ENCODE peak calls at places on chromosomes 13 and 19, in seven cellular contexts. M is HCT116; D is hypothalamus; K is left cardiac atrium; C is GM13976; P is head of caudate nucleus; S is stimulated activated CD8-positive, alpha-beta memory T cell treated with anti-CD3 and anti-CD28 coated beads, Interleukin-15, amount 100 ng/mL, for 4 hours. G is an unnamed sample.

GRCh38 chr13:51229141-51229540 is 6.9 kb downstream of the FAM124A start:
- DNase-seq in M (no peak), D (no peak), K (no peak), C (no peak), P (no peak), S (no peak), G (no peak)

GRCh38 chr13:31067416-31068118 is 94.1 kb downstream of the HSPH1 start:
- DNase-seq in M (no peak), D (no peak), K (no peak), C (no peak), P (peak), S (no peak), G (no peak)

GRCh38 chr19:18616023-18616422 is 3.4 kb downstream of the TMEM59L start:
- DNase-seq in M (no peak), D (no peak), K (no peak), C (no peak), P (no peak), S (no peak), G (no peak)

GRCh38 chr19:1133471-1133929 is 29.7 kb downstream of the GPX4 start:
- DNase-seq in M (peak), D (no peak), K (peak), C (peak), P (no peak), S (peak), G (no peak)

GRCh38 chr19:7987084-7987768 is 18.2 kb downstream of the ELAVL1 start:
- DNase-seq in M (no peak), D (no peak), K (no peak), C (no peak), P (no peak), S (no peak), G (no peak)

GRCh38 chr19:51439021-51439465 is 19.2 kb downstream of the SIGLEC8 start:
- DNase-seq in M (no peak), D (no peak), K (no peak), C (peak), P (no peak), S (no peak), G (no peak)

GRCh38 chr13:85772379-85772778 is 26.8 kb downstream of the SLITRK6 start:
- DNase-seq in M (no peak), D (no peak), K (no peak), C (no peak), P (no peak), S (no peak), G (no peak)

GRCh38 chr13:38767506-38768265 is 80.8 kb downstream of the FREM2 start:
- DNase-seq in M (no peak), D (peak), K (no peak), C (no peak), P (peak), S (no peak), G (no peak)

GRCh38 chr13:106110241-106110855 is 425.1 kb downstream of the EFNB2 start:
- DNase-seq in M (no peak), D (no peak), K (no peak), C (no peak), P (no peak), S (no peak), G (no peak)

GRCh38 chr19:40240332-40240731 is 13.8 kb upstream of the CCNP start:
- DNase-seq in M (no peak), D (no peak), K (no peak), C (no peak), P (no peak), S (no peak), G (no peak)